ENCODE peak calls at places on chromosome 1, in eight cellular contexts. O is upper lobe of right lung, G is MCF 10A, U is endothelial cell, B is IMR-90, H is neural crest cell, T is thoracic aorta, K is BE2C. M is an unnamed sample.

GRCh38 chr1:92882817-92883216 is 51.0 kb downstream of the RPL5 start:
- DNase-seq in T (no peak), G (no peak), U (no peak), H (no peak), B (no peak), K (no peak), O (no peak), M (peak; percentile 57)

GRCh38 chr1:209989525-209989924 is 51.5 kb downstream of the SYT14 start:
- DNase-seq in T (no peak), B (peak; percentile 34), K (no peak), U (no peak), H (no peak), G (peak; percentile 42), O (no peak), M (peak; percentile 44)

GRCh38 chr1:154896811-154897286 is 26.8 kb upstream of the KCNN3 start:
- DNase-seq in H (no peak), B (no peak), U (peak; percentile 14), G (no peak), O (peak; percentile 40), T (no peak), K (no peak), M (no peak)

GRCh38 chr1:209086486-209087192 is 496.9 kb upstream of the CAMK1G start:
- DNase-seq in O (no peak), H (no peak), G (no peak), B (no peak), T (no peak), K (no peak), U (no peak), M (no peak)

GRCh38 chr1:49052102-49052501 is 275.4 kb upstream of the BEND5 start:
- DNase-seq in U (no peak), T (no peak), G (no peak), K (peak; percentile 74), H (no peak), B (no peak), O (no peak), M (no peak)

GRCh38 chr1:34407140-34407539 is 230.4 kb downstream of the C1orf94 start:
- DNase-seq in B (no peak), H (no peak), K (no peak), G (peak; percentile 1), O (no peak), T (no peak), U (no peak), M (peak; percentile 34)

GRCh38 chr1:40653851-40654537 is 11.5 kb downstream of the RIMS3 start:
- DNase-seq in G (no peak), B (no peak), H (peak; percentile 41), U (peak; percentile 55), T (no peak), K (no peak), O (no peak), M (no peak)

GRCh38 chr1:67753776-67754525 is 69.0 kb downstream of the GADD45A start:
- DNase-seq in O (no peak), G (peak; percentile 69), H (no peak), B (no peak), T (no peak), U (no peak), K (no peak), M (peak; percentile 73)

GRCh38 chr1:162213281-162213909 is 143.9 kb downstream of the NOS1AP start:
- DNase-seq in T (peak; percentile 20), O (peak; percentile 73), U (no peak), K (no peak), H (no peak), B (peak; percentile 2), G (peak; percentile 62), M (no peak)

GRCh38 chr1:43952731-43953350 is 6.1 kb downstream of the IPO13 start:
- DNase-seq in H (no peak), B (no peak), O (no peak), U (no peak), T (no peak), G (no peak), K (no peak), M (peak; percentile 36)

GRCh38 chr1:117389284-117389683 is 22.0 kb downstream of the MAN1A2 start:
- DNase-seq in B (no peak), U (no peak), O (no peak), H (no peak), T (no peak), G (no peak), K (peak; percentile 36), M (no peak)

GRCh38 chr1:162215902-162216301 is 146.4 kb downstream of the NOS1AP start:
- DNase-seq in O (no peak), H (no peak), T (no peak), B (no peak), K (no peak), G (no peak), U (no peak), M (peak; percentile 21)

GRCh38 chr1:169890761-169891538 is 2.7 kb downstream of the SCYL3 start:
- DNase-seq in H (no peak), T (no peak), O (no peak), B (no peak), K (no peak), U (no peak), G (no peak), M (peak; percentile 77)

GRCh38 chr1:180643693-180644092 is 11.9 kb downstream of the XPR1 start:
- DNase-seq in O (no peak), B (peak; percentile 19), K (peak; percentile 48), H (no peak), G (peak; percentile 49), T (no peak), U (no peak), M (no peak)

GRCh38 chr1:234715252-234715945 is 105.4 kb upstream of the IRF2BP2 start:
- DNase-seq in H (no peak), U (no peak), T (no peak), G (no peak), B (no peak), K (no peak), O (no peak), M (no peak)
- TF ChIP-seq CTCF in H (no peak), U (no peak), T (no peak), G (no peak), B (no peak), K (no peak), O (no peak), M (no peak)

GRCh38 chr1:202798792-202799331 is 9.4 kb downstream of the KDM5B start:
- DNase-seq in O (no peak), B (no peak), G (no peak), U (no peak), K (no peak), T (no peak), H (no peak), M (no peak)
- TF ChIP-seq CTCF in O (no peak), B (no peak), G (no peak), U (no peak), K (no peak), T (no peak), H (no peak), M (no peak)

GRCh38 chr1:234606731-234607090 is 3.3 kb downstream of the IRF2BP2 start:
- DNase-seq in U (no peak), O (no peak), T (no peak), B (no peak), K (no peak), H (no peak), G (no peak), M (no peak)

GRCh38 chr1:234605983-234606730 is 3.8 kb downstream of the IRF2BP2 start:
- DNase-seq in U (no peak), B (peak; percentile 62), K (peak; percentile 64), G (peak; percentile 72), O (no peak), H (no peak), T (no peak), M (no peak)

GRCh38 chr1:234608720-234609527 is 1.1 kb downstream of the IRF2BP2 start:
- DNase-seq in U (peak; percentile 56), T (no peak), H (no peak), B (no peak), O (peak; percentile 83), K (peak; percentile 61), G (peak; percentile 69), M (no peak)

GRCh38 chr1:234608026-234608719 is 1.8 kb downstream of the IRF2BP2 start:
- DNase-seq in O (peak; percentile 86), U (peak; percentile 43), B (peak; percentile 96), G (peak; percentile 99), K (peak; percentile 78), H (peak; percentile 44), T (peak; percentile 74), M (peak; percentile 92)

GRCh38 chr1:234607091-234608025 is 2.6 kb downstream of the IRF2BP2 start:
- DNase-seq in G (peak; percentile 83), O (peak; percentile 74), K (peak; percentile 68), T (no peak), U (peak; percentile 31), H (no peak), B (no peak), M (no peak)
- TF ChIP-seq CTCF in G (no peak), O (peak; percentile 31), K (peak; percentile 68), T (no peak), U (no peak), H (peak; percentile 41), B (peak; percentile 18), M (peak; percentile 10)

GRCh38 chr1:111811891-111812290 is 56.2 kb downstream of the DDX20 start:
- DNase-seq in B (no peak), O (no peak), H (no peak), U (no peak), T (no peak), G (no peak), K (no peak), M (no peak)

GRCh38 chr1:111812306-111812705 is 56.6 kb downstream of the DDX20 start:
- DNase-seq in H (no peak), B (no peak), G (no peak), O (no peak), K (no peak), U (no peak), T (no peak), M (no peak)

GRCh38 chr1:111814305-111814628 is 58.6 kb downstream of the DDX20 start:
- DNase-seq in U (no peak), K (no peak), H (no peak), G (no peak), O (no peak), B (no peak), T (no peak), M (no peak)

GRCh38 chr1:111814642-111815041 is 58.9 kb downstream of the DDX20 start:
- DNase-seq in U (no peak), G (no peak), B (no peak), O (no peak), K (peak; percentile 40), T (no peak), H (no peak), M (no peak)

GRCh38 chr1:111813440-111814304 is 58.0 kb downstream of the DDX20 start:
- DNase-seq in U (no peak), B (no peak), H (no peak), T (no peak), G (peak; percentile 8), K (peak; percentile 23), O (no peak), M (no peak)
- TF ChIP-seq CTCF in U (no peak), B (peak; percentile 2), H (peak; percentile 19), T (no peak), G (no peak), K (peak; percentile 32), O (no peak), M (no peak)

M was measured in bronchial epithelial cell.